ENCODE peak calls at places on chromosomes 16 and 17, in four cellular contexts. One of them, this sample, is unnamed. For H3K4me1, the result is how much of the 10 kb centered on the place peaks cover.

GRCh38 chr16:23843143-23843542 is 7.4 kb downstream of the PRKCB start:
- DNase-seq in neural progenitor cell: no peak
- DNase-seq in GM23338: no peak
- DNase-seq in HCT116: no peak
- DNase-seq in this sample: no peak

GRCh38 chr17:80720624-80721577 is 176.3 kb downstream of the RPTOR start:
- DNase-seq in neural progenitor cell: no peak
- DNase-seq in GM23338: no peak
- DNase-seq in HCT116: no peak
- DNase-seq in this sample: no peak

GRCh38 chr17:80512233-80512632 is 32.4 kb upstream of the RPTOR start:
- DNase-seq in neural progenitor cell: no peak
- DNase-seq in GM23338: no peak
- DNase-seq in HCT116: no peak
- DNase-seq in this sample: no peak

GRCh38 chr17:6488008-6488539 is 43.8 kb downstream of the PIMREG start:
- DNase-seq in neural progenitor cell: no peak
- DNase-seq in GM23338: no peak
- DNase-seq in HCT116: no peak
- DNase-seq in this sample: no peak

GRCh38 chr17:57541472-57542394 is 203.4 kb downstream of the CCDC182 start:
- DNase-seq in neural progenitor cell: no peak
- DNase-seq in GM23338: no peak
- DNase-seq in HCT116: peak
- DNase-seq in this sample: peak

GRCh38 chr17:7022791-7023571 is at the start of gene BCL6B:
- DNase-seq in neural progenitor cell: peak
- DNase-seq in GM23338: peak
- DNase-seq in HCT116: no peak
- DNase-seq in this sample: no peak

GRCh38 chr16:55663770-55664677 is 8.2 kb downstream of the SLC6A2 start:
- DNase-seq in neural progenitor cell: no peak
- DNase-seq in GM23338: no peak
- DNase-seq in HCT116: no peak
- DNase-seq in this sample: peak

GRCh38 chr16:82633964-82634600 is 7.3 kb downstream of the CDH13 start:
- DNase-seq in neural progenitor cell: no peak
- DNase-seq in GM23338: no peak
- DNase-seq in HCT116: no peak
- DNase-seq in this sample: no peak

GRCh38 chr17:83194189-83194565 is 114.8 kb downstream of the METRNL start:
- DNase-seq in neural progenitor cell: no peak
- DNase-seq in GM23338: no peak
- DNase-seq in HCT116: no peak
- DNase-seq in this sample: no peak

GRCh38 chr17:58556833-58557250 is 42.4 kb upstream of the MTMR4 start:
- DNase-seq in neural progenitor cell: peak
- DNase-seq in GM23338: no peak
- DNase-seq in HCT116: no peak
- DNase-seq in this sample: no peak

GRCh38 chr17:75417054-75417453 is 11.6 kb upstream of the GRB2 start:
- DNase-seq in neural progenitor cell: no peak
- DNase-seq in GM23338: no peak
- DNase-seq in HCT116: no peak
- DNase-seq in this sample: no peak

GRCh38 chr17:30905742-30906100 is 317 bp downstream of the TEFM start:
- DNase-seq in neural progenitor cell: no peak
- DNase-seq in GM23338: peak
- DNase-seq in HCT116: peak
- DNase-seq in this sample: peak

GRCh38 chr17:67285360-67285759 is 40.4 kb upstream of the HELZ start:
- DNase-seq in neural progenitor cell: no peak
- DNase-seq in GM23338: no peak
- DNase-seq in HCT116: no peak
- DNase-seq in this sample: no peak

DNA sequence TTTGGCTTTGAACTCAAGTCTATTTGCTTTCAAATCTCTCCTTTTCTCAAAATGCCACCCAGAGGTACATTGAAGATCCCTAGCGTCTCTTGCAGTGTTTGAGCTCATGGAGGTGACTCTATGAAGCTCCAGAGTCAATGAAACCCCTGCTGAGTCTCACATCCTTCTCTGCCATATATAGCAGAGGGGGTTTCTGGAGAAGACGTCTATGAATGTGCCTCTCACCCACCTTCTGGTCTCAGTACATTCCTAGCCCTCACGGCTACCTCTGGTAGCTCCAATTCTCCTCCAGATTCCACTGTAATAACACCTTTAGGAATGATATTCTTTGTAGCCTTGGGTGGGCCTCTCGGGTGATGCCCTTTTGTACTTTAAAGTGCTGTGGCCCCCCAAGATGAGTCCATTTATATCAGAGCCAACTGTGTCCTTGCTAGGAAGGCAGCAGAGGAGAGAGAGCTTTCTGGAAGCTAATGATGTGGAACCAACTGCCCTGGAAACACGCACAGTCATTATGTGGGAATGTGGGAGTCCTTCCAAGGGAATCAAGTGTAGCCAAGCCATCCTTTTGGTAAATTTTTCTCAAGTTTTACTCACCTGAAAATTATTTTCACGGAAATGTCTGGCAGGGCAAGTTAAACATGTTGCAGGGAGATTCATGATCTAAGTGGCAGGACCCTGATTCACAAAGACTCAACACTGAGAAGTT is 123.4 kb downstream of the ASIC2 start:
- DNase-seq in neural progenitor cell: no peak
- DNase-seq in GM23338: no peak
- DNase-seq in HCT116: no peak
- DNase-seq in this sample: no peak
- TF ChIP-seq EZH2 in neural progenitor cell: no peak
- TF ChIP-seq EZH2 in GM23338: no peak
- TF ChIP-seq EZH2 in HCT116: no peak
- TF ChIP-seq EZH2 in this sample: no peak

GRCh38 chr17:27792095-27792494 is 8.2 kb downstream of the NOS2 start:
- DNase-seq in neural progenitor cell: no peak
- DNase-seq in GM23338: no peak
- DNase-seq in HCT116: no peak
- DNase-seq in this sample: no peak
- H3K4me1 ChIP-seq in neural progenitor cell: under half
- H3K4me1 ChIP-seq in GM23338: under half
- H3K4me1 ChIP-seq in HCT116: under half
- H3K4me1 ChIP-seq in this sample: under half

DNA sequence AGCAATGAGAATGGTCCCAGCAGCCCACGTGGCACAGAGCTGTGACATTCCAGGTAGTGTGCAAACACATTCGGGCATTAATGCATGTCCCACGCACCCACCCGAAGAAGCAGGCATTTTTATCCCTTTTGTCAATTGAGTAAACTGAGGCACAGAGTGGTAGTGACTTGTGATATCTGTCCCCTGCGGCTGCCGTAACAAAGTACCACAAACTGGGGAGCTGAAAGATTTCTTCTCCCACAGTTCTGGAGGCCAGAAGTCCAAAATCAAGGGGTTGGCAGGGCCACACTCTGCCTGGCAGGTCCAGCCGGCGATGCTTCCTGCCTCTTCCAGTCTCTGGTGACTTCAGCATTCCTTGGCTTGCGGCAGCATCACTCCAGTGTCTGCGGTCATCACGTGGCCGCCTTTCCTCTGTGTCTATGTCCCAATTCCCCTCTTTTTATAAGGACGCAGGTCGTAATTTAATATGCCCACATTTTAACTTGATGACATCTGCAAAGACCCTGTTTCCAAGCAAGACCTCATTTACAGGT is 221.9 kb upstream of the GSE1 start:
- DNase-seq in neural progenitor cell: no peak
- DNase-seq in GM23338: no peak
- DNase-seq in HCT116: no peak
- DNase-seq in this sample: no peak
- TF ChIP-seq EZH2phosphoT487 in neural progenitor cell: no peak
- TF ChIP-seq EZH2phosphoT487 in GM23338: no peak
- TF ChIP-seq EZH2phosphoT487 in HCT116: no peak
- TF ChIP-seq EZH2phosphoT487 in this sample: no peak

GRCh38 chr16:67101301-67101675 is 8.5 kb upstream of the PHAF1 start:
- DNase-seq in neural progenitor cell: no peak
- DNase-seq in GM23338: no peak
- DNase-seq in HCT116: no peak
- DNase-seq in this sample: no peak

GRCh38 chr16:67100569-67101300 is 9.0 kb upstream of the PHAF1 start:
- DNase-seq in neural progenitor cell: no peak
- DNase-seq in GM23338: peak
- DNase-seq in HCT116: no peak
- DNase-seq in this sample: peak

GRCh38 chr16:67093098-67093732 is 16.5 kb upstream of the PHAF1 start:
- DNase-seq in neural progenitor cell: no peak
- DNase-seq in GM23338: no peak
- DNase-seq in HCT116: no peak
- DNase-seq in this sample: no peak

GRCh38 chr16:67101683-67102082 is 8.1 kb upstream of the PHAF1 start:
- DNase-seq in neural progenitor cell: no peak
- DNase-seq in GM23338: no peak
- DNase-seq in HCT116: no peak
- DNase-seq in this sample: no peak

DNA sequence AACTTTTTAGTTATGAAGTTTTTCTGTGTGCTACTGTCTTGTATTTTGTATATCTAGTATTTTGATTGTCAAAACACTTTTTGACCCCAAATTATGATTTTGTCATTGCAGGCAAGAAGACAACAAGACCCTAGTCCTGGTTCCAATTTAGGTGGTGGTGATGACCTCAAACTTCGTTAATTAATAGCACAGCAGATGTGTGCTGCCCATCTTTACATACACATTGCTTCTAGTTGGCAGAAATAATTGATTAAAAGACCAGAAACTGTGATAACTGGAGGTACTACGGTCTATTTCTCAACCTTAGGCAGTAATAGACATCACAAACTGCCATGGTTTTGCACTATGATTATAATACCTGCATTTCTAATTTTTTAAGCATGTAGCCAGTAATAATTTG is 11.1 kb upstream of the PHAF1 start:
- DNase-seq in neural progenitor cell: no peak
- DNase-seq in GM23338: no peak
- DNase-seq in HCT116: no peak
- DNase-seq in this sample: no peak
- TF ChIP-seq EZH2 in neural progenitor cell: no peak
- TF ChIP-seq EZH2 in GM23338: no peak
- TF ChIP-seq EZH2 in HCT116: no peak
- TF ChIP-seq EZH2 in this sample: no peak

GRCh38 chr16:85926370-85926769 is 27.4 kb downstream of the IRF8 start:
- DNase-seq in neural progenitor cell: peak
- DNase-seq in GM23338: peak
- DNase-seq in HCT116: no peak
- DNase-seq in this sample: no peak
- H3K4me1 ChIP-seq in neural progenitor cell: under half
- H3K4me1 ChIP-seq in GM23338: under half
- H3K4me1 ChIP-seq in HCT116: under half
- H3K4me1 ChIP-seq in this sample: under half